ENCODE peak calls at places on chromosomes 5 and 9, in eight cellular contexts. M is fibroblast of lung, P is right atrium auricular region, N is IMR-90, Q is tibial artery, C is SK-N-SH, T is upper lobe of right lung, G is mammary epithelial cell. A is an unnamed sample.

GRCh38 chr5:128681096-128681495 is 143.1 kb upstream of the FBN2 start:
- DNase-seq in M (peak; percentile 27), P (no peak), N (no peak), Q (no peak), C (no peak), T (no peak), G (no peak), A (no peak)

GRCh38 chr5:131082034-131082550 is 83.0 kb downstream of the HINT1 start:
- DNase-seq in M (no peak), P (no peak), N (no peak), Q (no peak), C (no peak), T (no peak), G (no peak), A (no peak)

GRCh38 chr9:26527931-26528330 is 364.7 kb downstream of the CAAP1 start:
- DNase-seq in M (no peak), P (no peak), N (no peak), Q (no peak), C (no peak), T (no peak), G (no peak), A (no peak)

GRCh38 chr5:96582343-96582742 is 79.8 kb upstream of the CAST start:
- DNase-seq in M (peak; percentile 72), P (no peak), N (peak; percentile 55), Q (no peak), C (peak; percentile 10), T (no peak), G (no peak), A (peak; percentile 81)

GRCh38 chr5:163565931-163566608 is 60.7 kb downstream of the MAT2B start:
- DNase-seq in M (peak; percentile 35), P (no peak), N (peak; percentile 36), Q (no peak), C (no peak), T (peak; percentile 66), G (peak; percentile 23), A (peak; percentile 57)

GRCh38 chr9:123287639-123288038 is 19.3 kb upstream of the STRBP start:
- DNase-seq in M (no peak), P (no peak), N (no peak), Q (no peak), C (no peak), T (no peak), G (no peak), A (no peak)

GRCh38 chr5:25995209-25995608 is 1043.2 kb downstream of the CDH9 start:
- DNase-seq in M (no peak), P (no peak), N (no peak), Q (no peak), C (no peak), T (no peak), G (no peak), A (no peak)

GRCh38 chr5:134479839-134480238 is 45.6 kb upstream of the JADE2 start:
- DNase-seq in M (no peak), P (no peak), N (no peak), Q (no peak), C (no peak), T (no peak), G (no peak), A (no peak)

GRCh38 chr5:24804221-24804681 is 159.5 kb upstream of the CDH10 start:
- DNase-seq in M (peak; percentile 93), P (no peak), N (no peak), Q (no peak), C (no peak), T (no peak), G (no peak), A (no peak)

GRCh38 chr5:55578771-55579170 is 44.0 kb upstream of the PLPP1 start:
- DNase-seq in M (peak; percentile 78), P (no peak), N (peak; percentile 48), Q (no peak), C (no peak), T (no peak), G (no peak), A (no peak)

GRCh38 chr9:650362-650761 is 191.1 kb upstream of the DMRT1 start:
- DNase-seq in M (peak; percentile 19), P (no peak), N (peak; percentile 22), Q (no peak), C (no peak), T (no peak), G (no peak), A (no peak)

GRCh38 chr5:149616727-149617284 is 35.5 kb downstream of the ARHGEF37 start:
- DNase-seq in M (no peak), P (no peak), N (no peak), Q (no peak), C (no peak), T (no peak), G (no peak), A (no peak)

GRCh38 chr5:112077180-112077579 is 320.2 kb upstream of the NREP start:
- DNase-seq in M (peak; percentile 27), P (no peak), N (peak; percentile 52), Q (no peak), C (no peak), T (no peak), G (no peak), A (no peak)

GRCh38 chr5:109692852-109693251 is 3.1 kb downstream of the MAN2A1 start:
- DNase-seq in M (no peak), P (no peak), N (no peak), Q (no peak), C (no peak), T (no peak), G (no peak), A (no peak)

GRCh38 chr5:10513501-10514442 is 50.1 kb upstream of the ANKRD33B start:
- DNase-seq in M (peak; percentile 95), P (no peak), N (peak; percentile 83), Q (no peak), C (no peak), T (no peak), G (no peak), A (no peak)

DNA sequence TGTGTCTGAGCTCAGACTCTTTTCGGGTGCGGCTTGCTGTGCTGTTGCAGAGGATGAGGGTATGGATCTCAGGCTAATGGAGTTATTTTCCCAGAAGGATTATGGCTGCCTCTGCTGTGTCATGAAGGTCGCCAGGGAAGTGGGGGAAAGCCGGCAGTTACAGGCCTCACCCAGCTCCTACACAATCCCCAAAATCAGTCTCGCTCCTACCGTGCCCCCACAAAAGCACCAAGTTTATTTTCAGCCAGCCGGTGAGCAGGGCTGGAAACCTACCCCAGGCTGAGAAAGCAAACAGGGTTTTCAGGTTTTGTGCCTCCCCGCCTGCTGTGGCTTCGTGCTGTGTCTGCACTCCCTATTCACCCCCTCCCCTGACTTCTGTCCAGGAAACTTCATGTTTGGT is 113.3 kb downstream of the SLC24A2 start:
- DNase-seq in M (no peak), P (no peak), N (no peak), Q (no peak), C (no peak), T (no peak), G (no peak), A (no peak)
- H3K27me3 ChIP-seq in M (no peaks in the 10 kb centered on the region), P (no peaks in the 10 kb centered on the region), N (no peaks in the 10 kb centered on the region), Q (no peaks in the 10 kb centered on the region), C (no peaks in the 10 kb centered on the region), T (no peaks in the 10 kb centered on the region), G (no peaks in the 10 kb centered on the region), A (no peaks in the 10 kb centered on the region)

GRCh38 chr5:143396353-143396940 is 7.0 kb downstream of the NR3C1 start:
- DNase-seq in M (no peak), P (no peak), N (no peak), Q (no peak), C (no peak), T (no peak), G (peak; percentile 20), A (no peak)

GRCh38 chr5:143395638-143396352 is 7.7 kb downstream of the NR3C1 start:
- DNase-seq in M (no peak), P (no peak), N (no peak), Q (no peak), C (no peak), T (no peak), G (peak; percentile 58), A (no peak)

GRCh38 chr5:143398451-143399237 is 4.8 kb downstream of the NR3C1 start:
- DNase-seq in M (no peak), P (no peak), N (peak; percentile 12), Q (no peak), C (no peak), T (no peak), G (peak; percentile 30), A (no peak)

GRCh38 chr5:143398053-143398355 is 5.5 kb downstream of the NR3C1 start:
- DNase-seq in M (no peak), P (no peak), N (no peak), Q (no peak), C (no peak), T (no peak), G (no peak), A (no peak)

GRCh38 chr5:143397302-143398052 is 6.0 kb downstream of the NR3C1 start:
- DNase-seq in M (no peak), P (no peak), N (no peak), Q (no peak), C (no peak), T (no peak), G (peak; percentile 23), A (no peak)
- H3K4me1 ChIP-seq in M (peaks cover 6% of the 10 kb centered on the region), P (peaks cover 84% of the 10 kb centered on the region), N (peaks cover 4% of the 10 kb centered on the region), Q (peaks cover 19% of the 10 kb centered on the region), C (peaks cover 19% of the 10 kb centered on the region), T (peaks cover 75% of the 10 kb centered on the region), G (peaks cover 14% of the 10 kb centered on the region), A (no peaks in the 10 kb centered on the region)

GRCh38 chr5:167992868-167993267 is 298.6 kb upstream of the WWC1 start:
- DNase-seq in M (no peak), P (no peak), N (no peak), Q (no peak), C (no peak), T (no peak), G (no peak), A (no peak)

GRCh38 chr5:167999182-167999581 is 292.3 kb upstream of the WWC1 start:
- DNase-seq in M (peak; percentile 69), P (no peak), N (no peak), Q (no peak), C (peak; percentile 44), T (no peak), G (no peak), A (no peak)

GRCh38 chr5:167998148-167998767 is 293.2 kb upstream of the WWC1 start:
- DNase-seq in M (peak; percentile 79), P (no peak), N (peak; percentile 6), Q (no peak), C (no peak), T (no peak), G (no peak), A (no peak)

GRCh38 chr5:167993771-167994170 is 297.7 kb upstream of the WWC1 start:
- DNase-seq in M (no peak), P (no peak), N (no peak), Q (no peak), C (no peak), T (no peak), G (peak; percentile 65), A (no peak)

GRCh38 chr5:167995844-167996400 is 295.5 kb upstream of the WWC1 start:
- DNase-seq in M (peak; percentile 40), P (no peak), N (no peak), Q (no peak), C (no peak), T (no peak), G (peak; percentile 78), A (no peak)
- H3K36me3 ChIP-seq in M (no peaks in the 10 kb centered on the region), P (no peaks in the 10 kb centered on the region), N (no peaks in the 10 kb centered on the region), Q (no peaks in the 10 kb centered on the region), C (no peaks in the 10 kb centered on the region), T (no peaks in the 10 kb centered on the region), G (no peaks in the 10 kb centered on the region), A (no peaks in the 10 kb centered on the region)

DNA sequence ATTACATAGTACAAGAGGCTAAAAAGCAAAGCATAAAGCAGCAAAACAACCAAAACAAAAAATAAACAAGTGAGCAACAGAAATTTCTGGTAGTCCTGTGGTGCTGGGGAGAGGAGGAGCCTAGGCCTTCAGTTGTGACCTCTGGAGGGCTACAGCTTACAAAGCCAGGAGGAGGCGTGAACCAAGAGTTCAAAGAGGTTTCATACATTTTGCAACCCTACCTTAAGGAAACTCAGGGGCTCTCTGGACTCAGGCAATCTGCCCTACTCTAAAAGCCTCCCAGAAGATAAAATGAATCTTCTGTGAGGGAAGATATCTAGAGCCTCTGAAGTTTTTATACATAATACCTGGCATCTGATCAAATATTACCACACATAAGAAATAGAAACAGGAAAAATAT is 187.4 kb downstream of the AGTPBP1 start:
- DNase-seq in M (no peak), P (no peak), N (no peak), Q (no peak), C (no peak), T (no peak), G (no peak), A (no peak)
- H3K27me3 ChIP-seq in M (no peaks in the 10 kb centered on the region), P (no peaks in the 10 kb centered on the region), N (no peaks in the 10 kb centered on the region), Q (no peaks in the 10 kb centered on the region), C (no peaks in the 10 kb centered on the region), T (no peaks in the 10 kb centered on the region), G (no peaks in the 10 kb centered on the region), A (no peaks in the 10 kb centered on the region)

A was measured in small intestine.